ENCODE peak calls at places on chromosomes 2 and 18, in ten cellular contexts. F is GM12865, B is RWPE1, U is upper lobe of right lung, D is cardiac muscle cell, V is lower leg skin, Q is neural crest cell, M is body of pancreas, G is glutamatergic neuron, Z is fibroblast of pulmonary artery. H is an unnamed sample.

GRCh38 chr18:61829108-61829507 is 63.7 kb downstream of the RNF152 start:
- DNase-seq in F (no peak), B (no peak), U (no peak), D (no peak), V (no peak), Q (no peak), M (no peak), G (no peak), Z (no peak), H (no peak)

GRCh38 chr2:20614201-20615045 is 36.5 kb downstream of the HS1BP3 start:
- DNase-seq in F (no peak), B (no peak), U (peak; percentile 55), D (no peak), V (no peak), Q (no peak), M (peak; percentile 37), G (peak; percentile 14), Z (no peak), H (no peak)

GRCh38 chr18:69402219-69402989 is 1.7 kb downstream of the DOK6 start:
- DNase-seq in F (no peak), B (no peak), U (no peak), D (peak; percentile 5), V (no peak), Q (no peak), M (no peak), G (peak; percentile 53), Z (no peak), H (no peak)

GRCh38 chr18:2547477-2548087 is 23.7 kb downstream of the METTL4 start:
- DNase-seq in F (peak; percentile 62), B (peak; percentile 27), U (no peak), D (peak; percentile 80), V (no peak), Q (no peak), M (no peak), G (no peak), Z (peak; percentile 85), H (no peak)

GRCh38 chr2:19623488-19623887 is 265.1 kb upstream of the OSR1 start:
- DNase-seq in F (no peak), B (peak; percentile 63), U (no peak), D (peak; percentile 84), V (no peak), Q (no peak), M (no peak), G (no peak), Z (peak; percentile 90), H (no peak)

GRCh38 chr2:239165206-239165831 is 235.5 kb downstream of the HDAC4 start:
- DNase-seq in F (no peak), B (no peak), U (peak; percentile 35), D (no peak), V (no peak), Q (no peak), M (no peak), G (peak; percentile 7), Z (no peak), H (no peak)

GRCh38 chr18:74303936-74304335 is 11.7 kb upstream of the C18orf63 start:
- DNase-seq in F (no peak), B (no peak), U (no peak), D (peak; percentile 70), V (no peak), Q (no peak), M (no peak), G (no peak), Z (peak; percentile 29), H (no peak)

GRCh38 chr2:182761903-182762302 is 45.8 kb downstream of the DNAJC10 start:
- DNase-seq in F (no peak), B (no peak), U (no peak), D (peak; percentile 72), V (no peak), Q (no peak), M (no peak), G (no peak), Z (peak; percentile 78), H (no peak)

GRCh38 chr18:45774065-45774521 is 50.1 kb downstream of the SLC14A1 start:
- DNase-seq in F (no peak), B (peak; percentile 32), U (no peak), D (peak; percentile 75), V (no peak), Q (no peak), M (no peak), G (no peak), Z (peak; percentile 60), H (peak; percentile 8)

GRCh38 chr18:79805211-79805862 is 7.6 kb downstream of the KCNG2 start:
- DNase-seq in F (no peak), B (no peak), U (peak; percentile 30), D (no peak), V (no peak), Q (no peak), M (no peak), G (no peak), Z (no peak), H (no peak)

GRCh38 chr2:151947524-151948165 is 119.4 kb upstream of the ARL5A start:
- DNase-seq in F (peak; percentile 16), B (no peak), U (peak; percentile 66), D (peak; percentile 13), V (peak; percentile 60), Q (no peak), M (peak; percentile 28), G (no peak), Z (no peak), H (no peak)

GRCh38 chr18:76589866-76590265 is 94.8 kb upstream of the ZNF516 start:
- DNase-seq in F (no peak), B (no peak), U (no peak), D (no peak), V (no peak), Q (no peak), M (no peak), G (no peak), Z (no peak), H (no peak)

GRCh38 chr2:232525796-232526195 is at the start of gene CHRND:
- DNase-seq in F (no peak), B (no peak), U (no peak), D (peak; percentile 30), V (no peak), Q (no peak), M (peak; percentile 70), G (peak; percentile 69), Z (no peak), H (no peak)

GRCh38 chr2:40418614-40419013 is 33.3 kb downstream of the SLC8A1 start:
- DNase-seq in F (no peak), B (no peak), U (no peak), D (no peak), V (no peak), Q (no peak), M (no peak), G (no peak), Z (no peak), H (no peak)

GRCh38 chr2:71801969-71802368 is 345.7 kb downstream of the CYP26B1 start:
- DNase-seq in F (peak; percentile 7), B (no peak), U (no peak), D (peak; percentile 86), V (peak; percentile 37), Q (peak; percentile 20), M (peak; percentile 38), G (peak; percentile 54), Z (peak; percentile 77), H (peak; percentile 10)
- TF ChIP-seq CTCF in F (peak; percentile 29), B (no peak), U (peak; percentile 50), D (peak; percentile 79), V (no peak), Q (peak; percentile 41), M (peak; percentile 17), G (no peak), Z (peak; percentile 70), H (no peak)

GRCh38 chr2:148967484-148967883 is 71.0 kb upstream of the LYPD6B start:
- DNase-seq in F (no peak), B (no peak), U (no peak), D (peak; percentile 39), V (no peak), Q (no peak), M (no peak), G (no peak), Z (peak; percentile 30), H (no peak)
- TF ChIP-seq CTCF in F (no peak), B (no peak), U (no peak), D (no peak), V (no peak), Q (no peak), M (no peak), G (no peak), Z (peak; percentile 28), H (no peak)

DNA sequence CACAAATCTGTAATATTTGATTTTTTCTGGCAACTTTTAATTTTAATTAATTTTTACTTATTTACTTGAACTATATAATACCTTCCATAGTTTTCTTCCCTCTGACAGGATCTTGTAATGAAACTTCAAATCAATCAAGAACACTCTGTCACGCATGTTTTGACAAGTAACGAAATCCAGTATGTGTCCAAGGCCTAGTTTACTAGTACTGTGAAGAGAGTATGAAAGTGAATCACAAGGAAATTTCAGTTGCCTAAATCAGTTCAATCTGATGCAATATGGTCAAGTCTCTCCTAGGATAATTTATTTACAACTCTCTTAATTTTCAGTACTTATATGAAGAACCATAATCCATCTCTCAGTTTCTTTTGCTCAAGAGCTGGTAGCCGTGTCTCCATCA is 1344.6 kb upstream of the ZEB2 start:
- DNase-seq in F (no peak), B (no peak), U (no peak), D (no peak), V (no peak), Q (no peak), M (no peak), G (no peak), Z (no peak), H (no peak)
- TF ChIP-seq CTCF in F (no peak), B (no peak), U (no peak), D (no peak), V (no peak), Q (no peak), M (no peak), G (no peak), Z (no peak), H (no peak)

GRCh38 chr2:36266536-36267121 is 88.9 kb upstream of the CRIM1 start:
- DNase-seq in F (peak; percentile 25), B (no peak), U (no peak), D (no peak), V (no peak), Q (no peak), M (no peak), G (no peak), Z (no peak), H (no peak)
- TF ChIP-seq CTCF in F (no peak), B (no peak), U (no peak), D (no peak), V (no peak), Q (no peak), M (no peak), G (no peak), Z (no peak), H (no peak)

DNA sequence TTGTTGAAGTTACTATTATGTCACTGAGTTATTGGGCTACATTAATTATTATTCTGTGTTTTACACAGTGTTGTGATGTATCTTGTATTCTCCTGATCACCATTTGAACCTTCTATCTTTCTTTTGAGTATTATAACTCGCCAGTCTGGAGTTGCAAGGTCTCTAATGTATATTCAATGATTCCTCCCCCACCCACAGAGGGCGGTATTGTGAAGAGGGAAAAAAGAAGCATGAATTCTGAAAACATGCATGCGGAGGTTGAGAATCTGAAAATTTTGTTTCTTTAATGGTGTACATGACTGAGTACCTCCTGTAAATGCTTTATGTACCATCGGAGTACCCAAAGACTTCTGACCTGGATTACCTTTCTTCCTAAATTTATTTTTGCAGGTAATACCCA is 266.6 kb downstream of the NR4A2 start:
- DNase-seq in F (peak; percentile 9), B (no peak), U (no peak), D (no peak), V (no peak), Q (no peak), M (peak; percentile 26), G (no peak), Z (no peak), H (peak; percentile 24)
- TF ChIP-seq CTCF in F (peak; percentile 15), B (no peak), U (no peak), D (no peak), V (no peak), Q (peak; percentile 43), M (peak; percentile 42), G (no peak), Z (no peak), H (peak; percentile 18)

H was measured in activated CD8-positive, alpha-beta T cell treated with anti-CD3 and anti-CD28 coated beads for 36 hours.